ENCODE peak calls at places on chromosomes 5 and 9, in nine cellular contexts. S is activated CD4-positive, alpha-beta T cell treated with anti-CD3 and anti-CD28 coated beads for 48 hours; R is NCI-H2171; E is cardiac muscle cell; N is DMS153; Q is activated gamma-delta T cell treated with Interleukin-2 at 50 U/mL for 16 hours; A is KG1; B is iris pigment epithelial cell; K is Calu3. C is an unnamed sample.
A peak's percentile ranks its signal among the peaks of the same experiment; 100 is the strongest.

GRCh38 chr5:134769206-134769605 is 10.6 kb downstream of the DDX46 start:
- DNase-seq in S (no peak), R (no peak), E (peak; percentile 83), N (no peak), Q (no peak), A (no peak), B (peak; percentile 79), K (no peak), C (no peak)

GRCh38 chr5:137218896-137219295 is 280.2 kb downstream of the SPOCK1 start:
- DNase-seq in S (no peak), R (no peak), E (no peak), N (peak; percentile 34), Q (no peak), A (no peak), B (no peak), K (peak; percentile 34), C (no peak)

GRCh38 chr5:143399616-143400540 is 3.6 kb downstream of the NR3C1 start:
- DNase-seq in S (no peak), R (no peak), E (no peak), N (no peak), Q (no peak), A (no peak), B (no peak), K (no peak), C (no peak)

GRCh38 chr5:151483647-151484046 is 36.2 kb downstream of the SLC36A1 start:
- DNase-seq in S (no peak), R (no peak), E (no peak), N (no peak), Q (no peak), A (peak; percentile 29), B (no peak), K (no peak), C (no peak)

GRCh38 chr5:142740903-142741302 is 29.3 kb upstream of the ARHGAP26 start:
- DNase-seq in S (no peak), R (no peak), E (peak; percentile 53), N (no peak), Q (no peak), A (no peak), B (no peak), K (no peak), C (no peak)

GRCh38 chr5:59104400-59105117 is 521.7 kb downstream of the RAB3C start:
- DNase-seq in S (no peak), R (no peak), E (peak; percentile 44), N (no peak), Q (no peak), A (no peak), B (peak; percentile 70), K (no peak), C (no peak)

GRCh38 chr5:91038180-91038808 is 344.8 kb downstream of the ARRDC3 start:
- DNase-seq in S (no peak), R (peak; percentile 79), E (no peak), N (peak; percentile 8), Q (no peak), A (no peak), B (no peak), K (no peak), C (no peak)

GRCh38 chr5:74035521-74035937 is 409.5 kb downstream of the ARHGEF28 start:
- DNase-seq in S (no peak), R (no peak), E (peak; percentile 88), N (no peak), Q (no peak), A (no peak), B (peak; percentile 72), K (peak; percentile 49), C (no peak)

GRCh38 chr9:127397722-127398647 is 1.0 kb downstream of the SLC2A8 start:
- DNase-seq in S (no peak), R (peak; percentile 35), E (peak; percentile 19), N (peak; percentile 20), Q (peak; percentile 23), A (no peak), B (peak; percentile 39), K (peak; percentile 48), C (peak; percentile 60)

GRCh38 chr5:41794478-41794877 is 75.7 kb downstream of the OXCT1 start:
- DNase-seq in S (no peak), R (no peak), E (peak; percentile 93), N (no peak), Q (no peak), A (no peak), B (peak; percentile 97), K (peak; percentile 8), C (no peak)

GRCh38 chr5:93072831-93073459 is 508.1 kb downstream of the NR2F1-AS1 start:
- DNase-seq in S (no peak), R (no peak), E (peak; percentile 64), N (no peak), Q (no peak), A (no peak), B (peak; percentile 75), K (no peak), C (no peak)

GRCh38 chr9:121478816-121479676 is 20.6 kb downstream of the GGTA1 start:
- DNase-seq in S (no peak), R (no peak), E (peak; percentile 64), N (no peak), Q (no peak), A (no peak), B (no peak), K (no peak), C (no peak)

GRCh38 chr9:93577045-93577939 is 908 bp downstream of the PHF2 start:
- DNase-seq in S (no peak), R (no peak), E (peak; percentile 40), N (no peak), Q (no peak), A (no peak), B (no peak), K (no peak), C (peak; percentile 61)

GRCh38 chr9:37921168-37921510 is 17.2 kb upstream of the SLC25A51 start:
- DNase-seq in S (no peak), R (no peak), E (no peak), N (no peak), Q (no peak), A (no peak), B (no peak), K (no peak), C (no peak)

GRCh38 chr5:6472792-6473191 is 24.1 kb downstream of the UBE2QL1 start:
- DNase-seq in S (no peak), R (no peak), E (no peak), N (peak; percentile 26), Q (no peak), A (no peak), B (no peak), K (no peak), C (no peak)

GRCh38 chr5:155996123-155996522 is 330.8 kb upstream of the SGCD start:
- DNase-seq in S (no peak), R (no peak), E (no peak), N (no peak), Q (no peak), A (no peak), B (no peak), K (no peak), C (no peak)

GRCh38 chr5:9126490-9126889 is 419.4 kb downstream of the SEMA5A start:
- DNase-seq in S (no peak), R (no peak), E (no peak), N (no peak), Q (no peak), A (no peak), B (no peak), K (no peak), C (no peak)

GRCh38 chr5:127425037-127425436 is 92.4 kb upstream of the PRRC1 start:
- DNase-seq in S (no peak), R (no peak), E (peak; percentile 15), N (no peak), Q (no peak), A (no peak), B (peak; percentile 10), K (no peak), C (no peak)

GRCh38 chr9:33659915-33660314 is 135.4 kb upstream of the PRSS3 start:
- DNase-seq in S (no peak), R (no peak), E (no peak), N (no peak), Q (no peak), A (no peak), B (no peak), K (no peak), C (no peak)

GRCh38 chr9:68643901-68644809 is 60.9 kb upstream of the PIP5K1B start:
- DNase-seq in S (no peak), R (no peak), E (no peak), N (no peak), Q (no peak), A (no peak), B (no peak), K (no peak), C (no peak)

GRCh38 chr5:89445106-89445745 is 562.2 kb upstream of the MEF2C start:
- DNase-seq in S (no peak), R (no peak), E (no peak), N (no peak), Q (no peak), A (no peak), B (no peak), K (no peak), C (no peak)

GRCh38 chr9:130327070-130327780 is 61.7 kb downstream of the HMCN2 start:
- DNase-seq in S (peak; percentile 43), R (no peak), E (no peak), N (no peak), Q (no peak), A (no peak), B (no peak), K (no peak), C (no peak)